ENCODE peak calls at places on chromosomes 11 and 22, in five cellular contexts. Q is breast epithelium, N is A549, P is HCT116, H is esophagus squamous epithelium. U is an unnamed sample. For H3K4me1, the result is how much of the 10 kb centered on the place peaks cover.

GRCh38 chr11:44617671-44618461 is 52.4 kb downstream of the CD82 start:
- DNase-seq in Q (no peak), N (no peak), P (no peak), H (no peak), U (peak)

GRCh38 chr11:15166204-15166603 is 51.5 kb downstream of the INSC start:
- DNase-seq in Q (no peak), N (no peak), P (no peak), H (no peak), U (no peak)

GRCh38 chr11:2175659-2176058 is 4.0 kb upstream of the TH start:
- DNase-seq in Q (no peak), N (no peak), P (no peak), H (no peak), U (no peak)

GRCh38 chr11:33294224-33294623 is 37.0 kb downstream of the HIPK3 start:
- DNase-seq in Q (no peak), N (no peak), P (no peak), H (no peak), U (no peak)

GRCh38 chr11:6440906-6441358 is at the start of gene HPX:
- DNase-seq in Q (no peak), N (no peak), P (no peak), H (no peak), U (no peak)

GRCh38 chr11:130415719-130416536 is 12.5 kb downstream of the ADAMTS8 start:
- DNase-seq in Q (no peak), N (no peak), P (no peak), H (no peak), U (no peak)

GRCh38 chr11:70473186-70473872 is 75.0 kb downstream of the CTTN start:
- DNase-seq in Q (no peak), N (no peak), P (no peak), H (no peak), U (no peak)

GRCh38 chr22:29628982-29629381 is 25.5 kb downstream of the NF2 start:
- DNase-seq in Q (no peak), N (no peak), P (no peak), H (no peak), U (no peak)

GRCh38 chr22:32708835-32709234 is 92.7 kb upstream of the TIMP3 start:
- DNase-seq in Q (no peak), N (no peak), P (no peak), H (no peak), U (no peak)

GRCh38 chr11:45237666-45238348 is 48.3 kb downstream of the SYT13 start:
- DNase-seq in Q (no peak), N (no peak), P (no peak), H (no peak), U (no peak)

GRCh38 chr11:116232364-116232801 is 540.4 kb downstream of the BUD13 start:
- DNase-seq in Q (no peak), N (no peak), P (no peak), H (no peak), U (no peak)

GRCh38 chr11:5620606-5621521 is 3.9 kb upstream of the TRIM34 start:
- DNase-seq in Q (no peak), N (peak), P (no peak), H (no peak), U (no peak)

GRCh38 chr22:23565288-23565941 is 14.7 kb downstream of the IGLL1 start:
- DNase-seq in Q (no peak), N (peak), P (peak), H (no peak), U (no peak)

GRCh38 chr11:94753630-94754029 is 14.5 kb upstream of the AMOTL1 start:
- DNase-seq in Q (no peak), N (no peak), P (no peak), H (no peak), U (no peak)

GRCh38 chr11:17516551-17517150 is 27.6 kb downstream of the USH1C start:
- DNase-seq in Q (no peak), N (no peak), P (no peak), H (no peak), U (no peak)

GRCh38 chr11:111454561-111455192 is 57.5 kb downstream of the BTG4 start:
- DNase-seq in Q (peak), N (peak), P (no peak), H (no peak), U (no peak)

GRCh38 chr11:94201004-94201465 is 72.4 kb downstream of the PANX1 start:
- DNase-seq in Q (no peak), N (peak), P (no peak), H (no peak), U (no peak)

GRCh38 chr22:27709919-27710452 is 91.6 kb downstream of the MN1 start:
- DNase-seq in Q (no peak), N (no peak), P (no peak), H (no peak), U (no peak)

GRCh38 chr11:3147257-3147619 is 17.9 kb downstream of the OSBPL5 start:
- DNase-seq in Q (no peak), N (no peak), P (no peak), H (no peak), U (no peak)

GRCh38 chr11:117626576-117626975 is 170.4 kb downstream of the DSCAML1 start:
- DNase-seq in Q (no peak), N (no peak), P (no peak), H (no peak), U (no peak)

GRCh38 chr11:117627259-117627658 is 169.8 kb downstream of the DSCAML1 start:
- DNase-seq in Q (no peak), N (no peak), P (no peak), H (no peak), U (no peak)

GRCh38 chr11:117623831-117624271 is 173.2 kb downstream of the DSCAML1 start:
- DNase-seq in Q (no peak), N (no peak), P (no peak), H (no peak), U (no peak)

GRCh38 chr11:117629146-117629545 is 167.9 kb downstream of the DSCAML1 start:
- DNase-seq in Q (no peak), N (no peak), P (no peak), H (no peak), U (no peak)

GRCh38 chr11:117625237-117625636 is 171.8 kb downstream of the DSCAML1 start:
- DNase-seq in Q (no peak), N (no peak), P (no peak), H (no peak), U (no peak)
- H3K27ac ChIP-seq in Q (no peak), N (no peak), P (no peak), H (no peak), U (no peak)

DNA sequence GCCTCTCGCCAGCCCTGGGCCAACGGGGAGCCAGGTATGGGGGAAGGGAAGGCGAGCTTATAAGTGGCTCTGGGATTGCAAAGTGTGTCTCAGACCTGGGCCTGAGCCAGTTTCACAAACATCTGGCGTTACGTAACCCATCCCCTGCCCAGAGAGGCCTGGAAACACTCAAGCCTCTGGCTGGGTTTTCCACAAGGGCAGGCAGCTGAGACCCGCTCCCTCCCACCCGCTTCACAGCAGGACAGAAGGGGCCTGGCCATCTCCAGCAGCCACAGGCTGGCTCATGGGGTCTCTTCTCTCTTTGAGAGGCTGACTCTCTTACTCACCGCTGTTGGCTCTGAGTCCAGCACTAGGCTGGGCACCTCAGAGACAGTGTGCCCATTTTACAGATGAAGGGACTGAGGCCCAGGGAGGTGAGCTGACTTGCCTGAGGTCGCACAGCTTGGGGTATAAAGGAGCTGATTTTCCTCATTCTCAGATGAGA is 44.5 kb downstream of the TRIOBP start:
- DNase-seq in Q (peak), N (peak), P (no peak), H (no peak), U (peak)
- H3K4me1 ChIP-seq in Q (under half), N (under half), P (under half), H (half or more), U (under half)

GRCh38 chr11:65648997-65649491 is 11.1 kb downstream of the SIPA1 start:
- DNase-seq in Q (no peak), N (no peak), P (no peak), H (no peak), U (no peak)
- TF ChIP-seq POLR2A in Q (no peak), N (no peak), P (no peak), H (no peak), U (no peak)

DNA sequence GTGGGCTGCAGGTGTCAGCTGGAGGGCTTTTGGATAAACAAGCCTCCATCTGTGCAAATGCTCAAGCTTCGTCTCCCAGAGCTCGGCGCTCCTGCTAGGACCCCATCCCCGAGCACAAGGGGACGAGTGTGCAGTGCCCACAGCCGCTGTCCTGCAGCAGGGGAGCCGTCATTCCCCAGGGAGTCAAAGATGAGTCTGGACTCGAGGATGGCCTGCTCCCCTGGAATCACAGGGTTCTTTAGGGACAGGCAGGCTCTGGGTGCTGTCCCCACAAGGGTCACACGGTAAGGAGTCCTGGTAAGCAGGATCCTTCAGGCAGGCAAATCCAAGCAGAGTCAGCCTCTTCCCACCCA is 50.2 kb downstream of the APOL1 start:
- DNase-seq in Q (no peak), N (no peak), P (no peak), H (no peak), U (no peak)
- H3K27ac ChIP-seq in Q (peak), N (peak), P (no peak), H (peak), U (no peak)

DNA sequence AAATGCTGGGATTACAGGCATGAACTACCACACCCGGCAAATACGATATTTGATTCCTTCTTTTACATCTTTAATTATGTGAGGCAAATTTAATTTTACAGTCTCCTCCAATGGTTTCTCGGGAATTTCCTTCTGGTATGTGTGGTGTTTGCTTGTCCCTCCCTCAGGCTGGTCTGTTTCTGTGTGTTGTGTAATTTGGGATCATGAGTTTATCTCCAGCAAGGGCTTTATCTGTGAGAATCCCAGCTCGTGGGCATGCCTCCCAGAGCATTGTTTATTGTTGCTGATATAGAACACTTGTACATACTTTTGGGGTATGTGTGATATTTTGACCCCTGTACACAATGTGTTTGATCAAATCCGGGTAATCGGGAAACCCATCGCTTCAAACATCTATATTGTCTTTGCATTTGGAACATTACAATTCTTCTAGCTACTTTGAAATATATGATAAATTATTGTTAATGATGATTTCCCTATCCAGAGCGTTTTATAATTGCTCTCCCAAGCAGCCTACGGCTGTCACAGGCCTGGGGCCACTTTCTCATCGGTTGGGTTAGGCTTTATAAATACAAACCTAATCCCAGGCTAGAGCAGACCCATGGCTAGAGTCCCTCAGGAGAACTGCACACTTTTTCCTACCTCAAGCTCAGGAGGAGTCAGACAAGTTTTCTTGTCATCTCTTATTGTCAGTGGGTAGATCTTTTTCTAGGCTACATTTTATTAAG is 15.0 kb upstream of the PRR5 start:
- DNase-seq in Q (no peak), N (peak), P (no peak), H (no peak), U (no peak)
- H3K4me1 ChIP-seq in Q (under half), N (under half), P (under half), H (under half), U (under half)